ENCODE peak calls at places on chromosomes 7 and 10, in four cellular contexts. V, F, I and B are unnamed samples. For H3K4me1, the result is how much of the 10 kb centered on the place peaks cover.

GRCh38 chr7:27581906-27582305 is 80.8 kb downstream of the HIBADH start:
- DNase-seq in V (no peak), F (no peak), I (no peak), B (no peak)

GRCh38 chr10:66941491-66941890 is 15.7 kb downstream of the LRRTM3 start:
- DNase-seq in V (no peak), F (no peak), I (no peak), B (peak)

GRCh38 chr10:63760034-63760707 is 239.0 kb downstream of the REEP3 start:
- DNase-seq in I (no peak), V (no peak), F (no peak), B (no peak)

GRCh38 chr7:139776486-139777303 is 1.1 kb downstream of the HIPK2 start:
- DNase-seq in V (peak), F (no peak), I (peak), B (peak)

GRCh38 chr10:132705173-132705572 is 80.8 kb downstream of the NKX6-2 start:
- DNase-seq in F (no peak), I (no peak), V (no peak), B (peak)

GRCh38 chr7:1329966-1330915 is 97.6 kb downstream of the UNCX start:
- DNase-seq in F (no peak), V (no peak), I (no peak), B (no peak)

GRCh38 chr7:128120976-128121490 is 89.8 kb upstream of the LRRC4 start:
- DNase-seq in I (no peak), V (no peak), F (no peak), B (no peak)

GRCh38 chr7:43879477-43879876 is 10.2 kb upstream of the MRPS24 start:
- DNase-seq in V (no peak), I (no peak), F (no peak), B (no peak)

GRCh38 chr10:17693009-17693408 is 49.1 kb downstream of the STAM start:
- DNase-seq in V (no peak), I (no peak), F (no peak), B (no peak)

GRCh38 chr10:73819513-73820093 is 8.2 kb upstream of the NDST2 start:
- DNase-seq in V (no peak), I (peak), F (no peak), B (no peak)

GRCh38 chr7:84194484-84195260 is at the start of gene SEMA3A:
- DNase-seq in V (peak), I (peak), F (peak), B (peak)

GRCh38 chr7:86667732-86668131 is 24.0 kb downstream of the GRM3 start:
- DNase-seq in F (peak), V (no peak), I (peak), B (no peak)

GRCh38 chr7:139762886-139763285 is 14.9 kb downstream of the HIPK2 start:
- DNase-seq in V (no peak), I (peak), F (no peak), B (no peak)

GRCh38 chr7:108028111-108028510 is 25.1 kb upstream of the LAMB1 start:
- DNase-seq in I (no peak), F (no peak), V (no peak), B (no peak)

GRCh38 chr7:120272261-120272895 is 597 bp upstream of the KCND2 start:
- DNase-seq in V (peak), I (peak), F (peak), B (no peak)

GRCh38 chr10:30557884-30558283 is 71.7 kb downstream of the LYZL2 start:
- DNase-seq in V (no peak), F (no peak), I (peak), B (no peak)

GRCh38 chr7:91239772-91240171 is 24.5 kb upstream of the FZD1 start:
- DNase-seq in V (no peak), I (no peak), F (no peak), B (no peak)

GRCh38 chr7:91239171-91239604 is 25.0 kb upstream of the FZD1 start:
- DNase-seq in I (no peak), V (peak), F (no peak), B (no peak)

GRCh38 chr7:91242097-91242846 is 22.0 kb upstream of the FZD1 start:
- DNase-seq in F (no peak), I (no peak), V (no peak), B (no peak)

GRCh38 chr7:91243591-91244368 is 20.5 kb upstream of the FZD1 start:
- DNase-seq in F (no peak), I (no peak), V (no peak), B (no peak)

DNA sequence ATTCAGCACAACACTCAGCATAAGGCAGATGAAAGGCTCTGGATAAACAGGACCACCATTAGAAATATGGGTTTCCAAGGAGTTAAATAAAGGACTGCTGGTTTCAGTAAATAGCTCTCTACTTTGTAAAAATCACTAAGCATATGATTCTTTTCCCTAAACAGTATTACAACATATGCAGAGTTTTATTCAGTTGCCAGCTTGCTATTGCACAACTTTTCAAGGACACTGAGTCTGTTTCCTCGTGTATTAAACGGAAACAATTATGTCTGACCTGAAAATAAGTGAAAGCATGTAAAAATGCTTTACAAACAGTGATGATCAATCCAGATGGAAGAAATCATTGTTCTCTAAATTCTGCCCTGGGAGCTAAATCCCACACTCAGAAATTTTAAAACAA is 23.7 kb upstream of the FZD1 start:
- DNase-seq in V (no peak), I (no peak), F (no peak), B (no peak)
- H3K27ac ChIP-seq in V (no peak), I (no peak), F (no peak), B (no peak)

GRCh38 chr10:32948451-32948850 is 9.6 kb downstream of the ITGB1 start:
- DNase-seq in F (peak), I (peak), V (no peak), B (no peak)
- H3K4me1 ChIP-seq in F (half or more), I (under half), V (half or more), B (under half)

GRCh38 chr7:73397936-73398335 is 35.6 kb upstream of the FZD9 start:
- DNase-seq in I (no peak), F (no peak), V (no peak), B (no peak)
- H3K27ac ChIP-seq in I (no peak), F (no peak), V (no peak), B (no peak)

GRCh38 chr7:22559829-22560489 is 60.0 kb upstream of the STEAP1B start:
- DNase-seq in I (peak), V (peak), F (peak), B (peak)

GRCh38 chr7:22563115-22563514 is 63.1 kb upstream of the STEAP1B start:
- DNase-seq in I (no peak), V (no peak), F (no peak), B (no peak)

GRCh38 chr7:22561356-22561755 is 61.4 kb upstream of the STEAP1B start:
- DNase-seq in I (peak), F (no peak), V (peak), B (peak)

GRCh38 chr7:22563621-22564241 is 63.7 kb upstream of the STEAP1B start:
- DNase-seq in V (no peak), F (no peak), I (peak), B (no peak)

DNA sequence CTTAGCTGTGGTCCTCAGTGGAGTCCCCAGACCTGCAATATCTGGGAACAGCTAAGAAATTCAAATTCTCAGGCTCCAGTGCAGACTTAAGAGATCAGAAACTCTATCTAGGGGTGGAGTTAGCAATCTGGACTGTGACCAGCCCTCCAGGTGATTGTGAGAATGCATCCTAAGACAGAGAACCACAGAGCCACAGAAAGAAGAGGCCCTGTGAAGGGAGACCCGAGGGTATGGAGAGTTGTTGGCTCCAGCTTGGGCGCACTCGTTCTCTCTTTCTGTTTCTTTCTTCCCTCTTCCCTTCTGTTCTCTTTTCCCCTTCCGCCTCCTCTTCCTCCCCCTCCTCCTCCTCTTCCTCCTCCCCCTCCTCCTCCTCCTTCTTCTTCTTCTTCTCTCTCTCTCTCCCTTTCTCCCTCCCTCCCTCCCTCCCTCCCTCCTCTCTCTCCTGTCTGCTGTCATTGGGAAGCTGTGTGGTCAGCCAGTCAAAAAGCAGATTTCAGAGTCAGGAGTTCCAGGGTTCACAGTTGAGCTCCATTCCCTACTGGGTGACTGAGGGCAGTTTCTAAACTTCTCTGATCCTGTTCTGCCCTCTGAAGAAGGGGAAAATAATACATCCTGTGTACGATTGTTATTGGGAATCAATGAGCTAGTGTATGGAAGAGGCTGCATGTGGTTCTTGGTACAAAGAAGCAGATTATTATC is 62.1 kb upstream of the STEAP1B start:
- DNase-seq in V (no peak), F (no peak), I (peak), B (no peak)
- H3K4me1 ChIP-seq in V (half or more), F (under half), I (under half), B (under half)

DNA sequence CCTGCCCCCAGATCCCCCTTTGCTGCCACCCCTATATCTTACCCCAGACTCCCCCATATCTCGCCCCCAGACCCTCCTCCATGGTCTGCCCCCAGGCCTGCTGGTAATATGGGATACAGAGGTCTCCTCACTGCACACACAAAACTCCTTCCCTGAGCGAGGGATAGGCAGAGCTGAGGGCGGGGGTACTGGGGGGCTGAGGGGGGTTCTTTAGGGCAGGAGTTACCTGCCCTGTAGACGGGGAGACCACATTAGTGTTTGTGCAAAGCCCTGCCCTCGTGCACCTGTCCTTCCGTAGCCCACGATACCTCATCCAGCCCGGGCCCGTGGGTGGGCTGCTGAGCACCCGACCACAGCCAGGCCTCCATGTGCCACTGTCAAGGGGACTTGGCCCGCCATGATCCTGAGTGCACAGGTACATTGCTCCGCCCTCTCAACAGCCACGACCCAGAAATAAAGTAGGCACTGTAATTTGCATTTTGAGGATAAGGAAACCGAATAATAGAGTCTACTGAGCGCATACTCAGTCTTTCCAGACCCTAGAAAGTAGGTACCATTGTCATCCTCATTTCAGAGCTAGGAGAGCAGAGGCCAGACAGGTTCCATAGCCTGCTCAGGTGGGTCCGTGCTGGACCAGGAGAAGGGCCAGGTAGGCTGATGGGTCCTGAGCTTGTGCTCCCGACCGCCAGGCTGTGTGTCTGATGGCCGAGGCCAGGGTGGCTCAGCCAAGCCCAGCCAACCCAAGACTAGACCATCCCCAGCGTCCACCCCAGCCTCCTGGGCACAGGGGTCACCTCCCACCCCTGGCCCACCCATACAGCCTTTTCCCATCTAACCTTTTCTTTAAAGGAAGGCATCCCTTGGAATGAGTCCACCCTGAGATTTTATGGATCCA is 115.2 kb downstream of the LHPP start:
- DNase-seq in V (no peak), I (no peak), F (no peak), B (no peak)
- H3K27ac ChIP-seq in V (no peak), I (no peak), F (no peak), B (no peak)

DNA sequence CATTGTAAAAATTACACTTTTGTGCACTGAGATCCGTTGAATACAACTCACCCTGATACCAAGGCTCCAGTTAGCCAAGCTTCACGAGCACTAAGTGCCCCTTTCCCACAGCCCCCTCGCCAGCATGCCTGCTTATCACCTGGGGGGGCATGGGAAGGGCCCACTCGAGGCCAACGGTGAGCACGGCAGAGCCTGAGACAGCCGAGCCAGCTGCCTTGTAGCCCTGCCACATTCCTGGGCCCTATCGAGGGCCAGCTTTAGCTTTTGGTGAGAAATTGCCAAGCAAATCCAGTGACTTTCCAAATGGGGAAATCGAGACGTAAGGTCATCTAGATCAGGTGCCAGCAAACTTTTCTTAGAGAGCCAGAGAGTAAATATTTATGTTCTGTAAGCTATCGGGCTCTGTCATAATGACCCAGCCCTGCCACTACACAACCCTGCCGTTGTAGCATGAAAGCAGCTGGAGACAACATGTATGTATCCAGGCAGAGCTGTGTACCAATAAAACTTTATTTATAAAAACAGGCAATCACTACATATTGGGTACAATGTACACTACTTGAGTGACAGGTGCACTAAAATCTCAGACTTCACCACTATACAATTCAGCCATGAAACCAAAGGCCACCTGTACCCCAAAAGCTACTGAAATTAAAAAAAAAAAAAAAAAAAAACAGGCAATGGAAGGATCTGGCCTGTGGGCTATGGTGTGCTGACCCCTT is 83.6 kb downstream of the FAM53B start:
- DNase-seq in F (no peak), V (no peak), I (no peak), B (peak)
- H3K4me1 ChIP-seq in F (under half), V (under half), I (under half), B (under half)